ENCODE peak calls at places on chromosomes 11 and 22, in four cellular contexts. H is brain microvascular endothelial cell; T is CD8-positive, alpha-beta T cell; L is CD4-positive, alpha-beta T cell. X is an unnamed sample.

GRCh38 chr11:101618691-101619090 is 34.9 kb upstream of the TRPC6 start:
- DNase-seq in T (no peak), H (peak), L (no peak), X (no peak)

GRCh38 chr11:69342588-69343330 is 48.8 kb downstream of the MYEOV start:
- DNase-seq in L (no peak), T (no peak), H (no peak), X (no peak)

GRCh38 chr22:48236261-48236660 is 1473.8 kb downstream of the TBC1D22A start:
- DNase-seq in L (no peak), H (no peak), T (no peak), X (no peak)

GRCh38 chr22:43298062-43298801 is 44.9 kb downstream of the SCUBE1 start:
- DNase-seq in H (no peak), T (no peak), L (no peak), X (no peak)

GRCh38 chr11:4181780-4182721 is 87.5 kb downstream of the RRM1 start:
- DNase-seq in L (no peak), T (no peak), H (peak), X (no peak)

GRCh38 chr11:73323464-73323863 is 15.4 kb downstream of the ARHGEF17 start:
- DNase-seq in L (no peak), H (peak), T (no peak), X (peak)

GRCh38 chr11:111719379-111719778 is 46.8 kb downstream of the PPP2R1B start:
- DNase-seq in T (no peak), H (no peak), L (no peak), X (no peak)

GRCh38 chr11:58900479-58901420 is 38.5 kb upstream of the GLYATL1 start:
- DNase-seq in L (no peak), T (no peak), H (peak), X (no peak)

GRCh38 chr11:6539748-6540268 is 42.7 kb downstream of the DNHD1 start:
- DNase-seq in L (no peak), H (no peak), T (no peak), X (no peak)

GRCh38 chr11:124977006-124977405 is 23.0 kb downstream of the CCDC15 start:
- DNase-seq in L (no peak), H (no peak), T (no peak), X (no peak)

GRCh38 chr11:20458905-20459632 is 71.6 kb downstream of the PRMT3 start:
- DNase-seq in H (no peak), L (no peak), T (no peak), X (no peak)

GRCh38 chr22:27139935-27140493 is 482.6 kb downstream of the MIAT start:
- DNase-seq in L (no peak), H (peak), T (no peak), X (peak)

GRCh38 chr11:57476223-57476882 is 16.0 kb downstream of the RTN4RL2 start:
- DNase-seq in L (no peak), T (no peak), H (no peak), X (no peak)

GRCh38 chr11:13221722-13222121 is 55.9 kb upstream of the BMAL1 start:
- DNase-seq in L (no peak), T (no peak), H (no peak), X (no peak)

GRCh38 chr11:66071326-66071870 is 1.3 kb downstream of the PACS1 start:
- DNase-seq in H (no peak), L (peak), T (no peak), X (no peak)

GRCh38 chr22:44218071-44218470 is 37.3 kb downstream of the PARVG start:
- DNase-seq in L (no peak), T (no peak), H (no peak), X (no peak)

GRCh38 chr11:75189911-75190310 is 39.0 kb downstream of the SLCO2B1 start:
- DNase-seq in T (no peak), H (no peak), L (no peak), X (no peak)

GRCh38 chr11:70805971-70806370 is 407.6 kb downstream of the CTTN start:
- DNase-seq in L (no peak), T (no peak), H (no peak), X (no peak)

GRCh38 chr11:69167130-69167915 is 11.6 kb downstream of the SMIM38 start:
- DNase-seq in T (no peak), H (no peak), L (no peak), X (no peak)

GRCh38 chr11:36501236-36501635 is 8.8 kb downstream of the TRAF6 start:
- DNase-seq in H (no peak), T (no peak), L (no peak), X (no peak)

GRCh38 chr22:40791241-40791640 is 27.9 kb downstream of the SLC25A17 start:
- DNase-seq in L (no peak), H (peak), T (no peak), X (no peak)

GRCh38 chr11:118883368-118884071 is at the start of gene CXCR5:
- DNase-seq in H (peak), L (no peak), T (no peak), X (no peak)

GRCh38 chr22:39234157-39234793 is 10.5 kb downstream of the PDGFB start:
- DNase-seq in H (peak), T (no peak), L (no peak), X (no peak)

GRCh38 chr11:75308986-75309385 is 42.5 kb downstream of the ARRB1 start:
- DNase-seq in L (no peak), T (no peak), H (no peak), X (no peak)

GRCh38 chr22:41311487-41311886 is 10.2 kb downstream of the ZC3H7B start:
- DNase-seq in T (no peak), L (no peak), H (no peak), X (no peak)

GRCh38 chr11:134471341-134472187 is 59.5 kb upstream of the B3GAT1 start:
- DNase-seq in L (no peak), H (no peak), T (no peak), X (no peak)

GRCh38 chr22:35341090-35341874 is 39.6 kb upstream of the HMOX1 start:
- DNase-seq in T (no peak), H (no peak), L (no peak), X (no peak)

GRCh38 chr22:29887358-29887757 is 4.4 kb downstream of the MTMR3 start:
- DNase-seq in T (no peak), H (no peak), L (no peak), X (no peak)

GRCh38 chr11:67376873-67377808 is 3.7 kb upstream of the CLCF1 start:
- DNase-seq in L (no peak), H (no peak), T (no peak), X (no peak)

GRCh38 chr22:30275625-30276024 is 9.0 kb upstream of the OSM start:
- DNase-seq in T (no peak), L (no peak), H (no peak), X (no peak)

GRCh38 chr22:19517171-19517500 is 7.1 kb downstream of the CLDN5 start:
- DNase-seq in T (no peak), L (no peak), H (no peak), X (no peak)

DNA sequence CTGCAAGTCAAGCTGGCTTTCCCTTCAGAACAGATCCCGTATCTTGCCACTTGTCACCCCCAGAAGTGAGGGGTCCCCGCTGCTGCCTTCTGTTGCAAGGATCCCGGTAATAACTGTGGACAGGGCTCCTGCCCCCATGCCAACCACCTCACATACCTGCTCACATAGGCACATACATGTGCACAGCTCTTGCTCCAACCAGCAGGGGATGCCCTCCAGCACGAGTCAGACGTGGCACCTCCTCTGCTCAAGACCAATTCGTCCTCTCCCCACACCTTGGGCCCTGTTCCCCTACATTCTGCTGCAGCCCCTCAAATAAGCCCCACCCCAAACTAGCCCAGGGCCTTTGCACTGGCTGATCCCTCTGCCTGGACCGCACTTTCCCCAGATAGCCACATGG is 163.3 kb downstream of the CRYBB2 start:
- DNase-seq in T (no peak), L (no peak), H (no peak), X (no peak)
- TF ChIP-seq CTCF in T (no peak), L (no peak), H (peak), X (no peak)

GRCh38 chr22:46535876-46536558 is 1.4 kb downstream of the CELSR1 start:
- DNase-seq in T (no peak), H (no peak), L (no peak), X (no peak)

GRCh38 chr22:46534901-46535630 is 2.4 kb downstream of the CELSR1 start:
- DNase-seq in L (no peak), T (no peak), H (no peak), X (no peak)

GRCh38 chr22:46534177-46534776 is 3.1 kb downstream of the CELSR1 start:
- DNase-seq in T (no peak), H (no peak), L (no peak), X (no peak)

GRCh38 chr22:46531776-46532175 is 5.6 kb downstream of the CELSR1 start:
- DNase-seq in L (no peak), H (no peak), T (no peak), X (no peak)

GRCh38 chr22:46533434-46533833 is 4.0 kb downstream of the CELSR1 start:
- DNase-seq in H (no peak), L (no peak), T (no peak), X (no peak)
- TF ChIP-seq CTCF in H (no peak), L (no peak), T (no peak), X (no peak)

GRCh38 chr22:24108073-24108472 is 73.2 kb upstream of the SUSD2 start:
- DNase-seq in L (no peak), T (no peak), H (no peak), X (no peak)
- TF ChIP-seq CTCF in L (no peak), T (no peak), H (no peak), X (no peak)

GRCh38 chr11:8913961-8914660 is 3.1 kb downstream of the AKIP1 start:
- DNase-seq in L (peak), H (peak), T (peak), X (peak)
- TF ChIP-seq CTCF in L (peak), H (peak), T (peak), X (no peak)

DNA sequence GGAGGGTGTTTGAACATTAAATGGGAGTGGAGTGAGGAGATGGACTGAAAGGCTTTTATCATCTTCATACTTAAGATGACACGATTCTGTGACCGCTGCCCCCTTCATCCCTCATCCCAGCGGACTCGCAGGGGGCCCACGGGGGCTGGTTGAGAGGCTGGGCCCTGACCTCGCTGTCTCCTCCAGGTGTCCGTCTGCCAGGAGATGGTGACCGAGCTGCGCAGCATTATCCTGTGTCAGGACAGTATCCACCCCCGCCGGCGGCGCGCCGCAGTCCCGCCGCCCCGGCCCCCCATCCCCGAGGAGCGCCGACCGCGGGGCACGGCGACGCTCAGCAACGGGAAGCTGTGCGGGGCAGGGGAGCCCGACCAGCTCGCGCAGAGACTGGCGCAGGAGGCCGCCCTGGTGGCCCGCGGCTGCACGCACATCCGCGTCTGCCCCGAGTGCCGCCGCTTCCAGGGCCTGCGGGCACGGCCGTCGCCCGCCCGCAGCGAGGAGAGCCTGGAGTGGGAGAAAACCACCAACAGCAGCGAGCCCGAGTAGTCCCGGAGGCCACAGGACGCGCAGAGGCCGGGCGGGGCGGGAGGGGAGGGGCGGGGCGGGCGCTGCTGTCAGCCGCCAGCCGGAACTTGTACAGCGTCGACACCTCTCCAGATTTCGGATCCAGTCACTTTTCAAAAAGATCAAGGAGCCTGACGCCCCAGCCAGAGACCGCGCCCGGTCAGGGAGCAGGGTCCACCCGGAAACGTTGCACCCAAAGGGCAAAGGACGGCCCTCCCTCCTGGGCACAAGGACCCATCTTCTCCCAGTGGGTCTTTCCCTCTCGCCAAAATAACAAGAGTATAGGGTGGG is 38.0 kb upstream of the TBCEL start:
- DNase-seq in T (peak), L (peak), H (peak), X (peak)
- TF ChIP-seq CTCF in T (peak), L (peak), H (peak), X (no peak)

GRCh38 chr22:37221424-37222336 is 9.4 kb upstream of the SSTR3 start:
- DNase-seq in L (no peak), T (no peak), H (no peak), X (no peak)
- TF ChIP-seq CTCF in L (no peak), T (no peak), H (no peak), X (no peak)

X was measured in mesothelial cell of epicardium.